ENCODE peak calls at places on chromosomes 2 and 18, in nine cellular contexts. H, V, M, L, R, Q, T, P and O are unnamed samples.

GRCh38 chr2:57893800-57894199 is 152.8 kb upstream of the VRK2 start:
- DNase-seq in R (no peak), M (no peak), H (no peak), L (no peak), T (no peak), P (no peak), V (no peak), Q (no peak), O (no peak)

GRCh38 chr2:71691747-71692455 is 238.5 kb downstream of the DYSF start:
- DNase-seq in T (no peak), V (no peak), H (no peak), Q (no peak), R (peak; percentile 69), L (no peak), M (no peak), P (no peak), O (no peak)

GRCh38 chr2:234373060-234373459 is 123.8 kb downstream of the ARL4C start:
- DNase-seq in Q (no peak), T (no peak), P (no peak), M (no peak), L (no peak), H (no peak), R (no peak), V (no peak), O (no peak)

GRCh38 chr2:40872580-40872979 is 420.7 kb upstream of the SLC8A1 start:
- DNase-seq in R (no peak), Q (no peak), P (no peak), L (no peak), T (no peak), V (no peak), M (no peak), H (no peak), O (no peak)

GRCh38 chr18:12574494-12575185 is 83.3 kb downstream of the SPIRE1 start:
- DNase-seq in H (no peak), Q (no peak), V (no peak), P (no peak), M (no peak), T (no peak), R (no peak), L (no peak), O (no peak)

GRCh38 chr2:142974288-142975024 is 97.0 kb downstream of the KYNU start:
- DNase-seq in V (no peak), M (no peak), P (peak; percentile 19), T (no peak), H (no peak), Q (no peak), L (no peak), R (no peak), O (no peak)

GRCh38 chr2:168311265-168311925 is 64.0 kb upstream of the STK39 start:
- DNase-seq in R (no peak), P (no peak), M (peak; percentile 8), V (no peak), L (peak; percentile 46), H (no peak), Q (no peak), T (no peak), O (no peak)

GRCh38 chr2:10019174-10019971 is 24.0 kb upstream of the KLF11 start:
- DNase-seq in P (no peak), T (no peak), Q (no peak), L (no peak), V (peak; percentile 17), R (peak; percentile 61), M (no peak), H (peak; percentile 23), O (no peak)

GRCh38 chr18:47422524-47422923 is 171.1 kb upstream of the SKOR2 start:
- DNase-seq in M (peak; percentile 14), R (no peak), P (no peak), T (no peak), H (no peak), L (peak; percentile 59), V (no peak), Q (no peak), O (no peak)

GRCh38 chr2:60480089-60480773 is 73.2 kb downstream of the BCL11A start:
- DNase-seq in L (no peak), T (no peak), V (no peak), H (no peak), Q (no peak), M (no peak), P (no peak), R (no peak), O (no peak)

GRCh38 chr2:28981620-28982371 is 698 bp downstream of the TOGARAM2 start:
- DNase-seq in V (no peak), Q (no peak), T (no peak), R (no peak), H (no peak), L (no peak), M (no peak), P (no peak), O (no peak)

GRCh38 chr2:234620018-234620417 is 123.1 kb upstream of the ARL4C start:
- DNase-seq in L (no peak), Q (no peak), M (no peak), H (no peak), T (no peak), V (no peak), P (no peak), R (no peak), O (no peak)

GRCh38 chr2:43539991-43540860 is 55.6 kb downstream of the THADA start:
- DNase-seq in V (peak; percentile 97), R (peak; percentile 95), H (peak; percentile 76), Q (no peak), T (peak; percentile 77), L (no peak), P (no peak), M (no peak), O (peak; percentile 38)

GRCh38 chr2:46296216-46296839 is 879 bp upstream of the EPAS1 start:
- DNase-seq in V (no peak), M (no peak), P (no peak), T (peak; percentile 64), R (peak; percentile 84), L (no peak), Q (no peak), H (peak; percentile 54), O (no peak)

GRCh38 chr18:21284540-21284939 is 42.5 kb downstream of the GREB1L start:
- DNase-seq in R (no peak), V (no peak), T (no peak), M (no peak), H (no peak), Q (no peak), P (no peak), L (no peak), O (no peak)

GRCh38 chr2:215652432-215652831 is 216.6 kb upstream of the FN1 start:
- DNase-seq in V (peak; percentile 62), T (no peak), L (no peak), Q (no peak), R (no peak), H (no peak), M (no peak), P (no peak), O (no peak)

GRCh38 chr2:127649100-127649611 is 3.2 kb downstream of the GPR17 start:
- DNase-seq in M (no peak), T (no peak), R (no peak), H (peak; percentile 65), V (no peak), L (no peak), Q (no peak), P (no peak), O (no peak)

GRCh38 chr2:127651381-127651809 is 5.4 kb downstream of the GPR17 start:
- DNase-seq in V (no peak), T (no peak), H (peak; percentile 31), M (no peak), R (no peak), Q (no peak), P (no peak), L (no peak), O (no peak)

GRCh38 chr2:127650785-127651380 is 4.9 kb downstream of the GPR17 start:
- DNase-seq in H (no peak), L (no peak), M (no peak), V (no peak), Q (no peak), P (no peak), R (no peak), T (no peak), O (no peak)

GRCh38 chr2:127649684-127650040 is 3.7 kb downstream of the GPR17 start:
- DNase-seq in Q (peak; percentile 43), L (peak; percentile 90), R (peak; percentile 89), T (peak; percentile 95), H (peak; percentile 84), M (peak; percentile 95), P (peak; percentile 82), V (peak; percentile 39), O (peak; percentile 91)

GRCh38 chr2:127650041-127650784 is 4.3 kb downstream of the GPR17 start:
- DNase-seq in P (no peak), Q (no peak), H (peak; percentile 38), T (no peak), V (no peak), L (no peak), M (no peak), R (no peak), O (no peak)
- TF ChIP-seq CTCF in P (no peak), Q (no peak), H (peak; percentile 12), T (no peak), V (no peak), L (no peak), M (peak; percentile 5), R (no peak), O (no peak)

DNA sequence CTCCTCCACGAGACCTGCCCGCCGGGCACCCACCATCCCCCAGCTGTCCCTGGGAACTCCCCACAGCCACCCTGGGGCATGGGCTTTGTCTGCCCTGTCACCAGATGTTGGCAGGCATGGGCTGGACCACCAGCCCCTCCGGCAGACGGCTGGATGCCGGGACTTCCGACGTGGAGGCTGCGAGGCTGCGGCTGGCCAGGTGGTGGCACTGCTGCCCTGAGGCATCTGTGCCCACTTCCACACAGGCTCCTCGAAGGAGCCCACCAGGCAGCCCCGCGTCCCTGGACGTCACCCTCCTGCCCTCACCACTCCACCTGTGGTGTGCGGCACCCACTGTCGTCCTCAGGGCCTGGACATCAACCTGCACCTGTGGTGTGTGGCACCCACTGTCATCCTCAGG is 319.9 kb upstream of the SALL3 start:
- DNase-seq in V (no peak), L (peak; percentile 68), M (peak; percentile 61), P (no peak), R (no peak), Q (no peak), T (no peak), H (no peak), O (no peak)
- TF ChIP-seq CTCF in V (no peak), L (peak; percentile 99), M (peak; percentile 72), P (no peak), R (no peak), Q (no peak), T (no peak), H (peak; percentile 47), O (no peak)

DNA sequence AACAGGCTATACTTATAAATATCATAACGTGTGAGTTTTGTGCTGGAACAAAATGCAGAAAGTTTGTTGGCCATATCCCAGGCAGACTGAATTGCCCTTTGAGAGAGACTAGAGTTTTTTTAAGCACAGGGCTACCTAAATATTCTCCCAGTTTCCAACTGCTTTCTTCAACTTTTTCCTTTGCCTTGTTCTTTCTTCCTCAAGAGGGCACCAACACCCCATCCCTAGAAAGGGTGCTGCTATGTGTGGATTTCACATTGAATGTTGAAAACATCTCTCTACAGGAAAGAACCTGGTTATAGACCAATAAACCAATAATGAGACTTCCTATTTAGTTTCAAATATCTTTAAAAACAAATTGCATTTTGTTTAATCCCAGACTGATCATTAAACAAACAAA is 87.9 kb downstream of the ICOS start:
- DNase-seq in P (peak; percentile 36), Q (no peak), R (no peak), T (no peak), V (no peak), M (peak; percentile 27), H (no peak), L (peak; percentile 27), O (no peak)
- TF ChIP-seq CTCF in P (peak; percentile 36), Q (peak; percentile 67), R (peak; percentile 73), T (no peak), V (peak; percentile 72), M (peak; percentile 69), H (peak; percentile 58), L (peak; percentile 54), O (no peak)

GRCh38 chr2:163736433-163737168 is 793 bp upstream of the FIGN start:
- DNase-seq in P (no peak), L (peak; percentile 78), R (peak; percentile 76), Q (no peak), H (peak; percentile 57), V (no peak), M (peak; percentile 73), T (peak; percentile 47), O (peak; percentile 23)
- TF ChIP-seq CTCF in P (no peak), L (peak; percentile 11), R (peak; percentile 32), Q (no peak), H (no peak), V (peak; percentile 38), M (no peak), T (no peak), O (no peak)